ENCODE peak calls at places on chromosomes 1 and 21, in eight cellular contexts. One of them, this sample, is unnamed.
A peak's percentile ranks its signal among the peaks of the same experiment; 100 is the strongest.

GRCh38 chr1:206693592-206693991 is 8.9 kb downstream of the MAPKAPK2 start:
- DNase-seq in IMR-90: peak; percentile 50
- DNase-seq in PC-3: no peak
- DNase-seq in MM.1S: no peak
- DNase-seq in trophoblast cell: no peak
- DNase-seq in GM23248: peak; percentile 93
- DNase-seq in neuronal stem cell: no peak
- DNase-seq in H9: no peak
- DNase-seq in this sample: no peak

GRCh38 chr1:227447531-227447990 is 115.8 kb upstream of the ZNF678 start:
- DNase-seq in IMR-90: no peak
- DNase-seq in PC-3: peak; percentile 59
- DNase-seq in MM.1S: no peak
- DNase-seq in trophoblast cell: peak; percentile 63
- DNase-seq in GM23248: peak; percentile 30
- DNase-seq in neuronal stem cell: no peak
- DNase-seq in H9: peak; percentile 76
- DNase-seq in this sample: no peak

GRCh38 chr1:109786531-109787021 is 22.9 kb upstream of the EPS8L3 start:
- DNase-seq in IMR-90: no peak
- DNase-seq in PC-3: peak; percentile 70
- DNase-seq in MM.1S: no peak
- DNase-seq in trophoblast cell: no peak
- DNase-seq in GM23248: peak; percentile 34
- DNase-seq in neuronal stem cell: no peak
- DNase-seq in H9: no peak
- DNase-seq in this sample: no peak

GRCh38 chr1:110513511-110513910 is 5.5 kb downstream of the KCNA10 start:
- DNase-seq in IMR-90: no peak
- DNase-seq in PC-3: peak; percentile 11
- DNase-seq in MM.1S: no peak
- DNase-seq in trophoblast cell: no peak
- DNase-seq in GM23248: peak; percentile 27
- DNase-seq in neuronal stem cell: no peak
- DNase-seq in H9: peak; percentile 88
- DNase-seq in this sample: no peak

GRCh38 chr1:10628685-10629084 is 153.9 kb downstream of the PEX14 start:
- DNase-seq in IMR-90: peak; percentile 40
- DNase-seq in PC-3: no peak
- DNase-seq in MM.1S: no peak
- DNase-seq in trophoblast cell: no peak
- DNase-seq in GM23248: no peak
- DNase-seq in neuronal stem cell: no peak
- DNase-seq in H9: no peak
- DNase-seq in this sample: no peak

GRCh38 chr1:1616045-1616821 is 933 bp downstream of the MIB2 start:
- DNase-seq in IMR-90: peak; percentile 37
- DNase-seq in PC-3: peak; percentile 60
- DNase-seq in MM.1S: peak; percentile 46
- DNase-seq in trophoblast cell: peak; percentile 43
- DNase-seq in GM23248: peak; percentile 67
- DNase-seq in neuronal stem cell: no peak
- DNase-seq in H9: peak; percentile 27
- DNase-seq in this sample: no peak

GRCh38 chr1:91617242-91617837 is 116.7 kb downstream of the CDC7 start:
- DNase-seq in IMR-90: no peak
- DNase-seq in PC-3: peak; percentile 28
- DNase-seq in MM.1S: no peak
- DNase-seq in trophoblast cell: peak; percentile 76
- DNase-seq in GM23248: no peak
- DNase-seq in neuronal stem cell: no peak
- DNase-seq in H9: peak; percentile 79
- DNase-seq in this sample: no peak

GRCh38 chr1:212981571-212982328 is 31.4 kb downstream of the VASH2 start:
- DNase-seq in IMR-90: peak; percentile 13
- DNase-seq in PC-3: no peak
- DNase-seq in MM.1S: no peak
- DNase-seq in trophoblast cell: no peak
- DNase-seq in GM23248: no peak
- DNase-seq in neuronal stem cell: no peak
- DNase-seq in H9: peak; percentile 41
- DNase-seq in this sample: no peak

GRCh38 chr21:25324666-25325065 is 282.6 kb downstream of the MRPL39 start:
- DNase-seq in IMR-90: no peak
- DNase-seq in PC-3: no peak
- DNase-seq in MM.1S: no peak
- DNase-seq in trophoblast cell: no peak
- DNase-seq in GM23248: no peak
- DNase-seq in neuronal stem cell: no peak
- DNase-seq in H9: no peak
- DNase-seq in this sample: peak; percentile 57

GRCh38 chr21:44511219-44511937 is 28.6 kb downstream of the KRTAP10-1 start:
- DNase-seq in IMR-90: no peak
- DNase-seq in PC-3: no peak
- DNase-seq in MM.1S: no peak
- DNase-seq in trophoblast cell: no peak
- DNase-seq in GM23248: no peak
- DNase-seq in neuronal stem cell: no peak
- DNase-seq in H9: no peak
- DNase-seq in this sample: no peak

GRCh38 chr1:116119876-116120275 is 8.7 kb downstream of the MAB21L3 start:
- DNase-seq in IMR-90: no peak
- DNase-seq in PC-3: no peak
- DNase-seq in MM.1S: no peak
- DNase-seq in trophoblast cell: no peak
- DNase-seq in GM23248: no peak
- DNase-seq in neuronal stem cell: no peak
- DNase-seq in H9: no peak
- DNase-seq in this sample: no peak

GRCh38 chr1:189662190-189662589 is 815.5 kb downstream of the BRINP3 start:
- DNase-seq in IMR-90: peak; percentile 10
- DNase-seq in PC-3: peak; percentile 72
- DNase-seq in MM.1S: no peak
- DNase-seq in trophoblast cell: peak; percentile 10
- DNase-seq in GM23248: no peak
- DNase-seq in neuronal stem cell: no peak
- DNase-seq in H9: no peak
- DNase-seq in this sample: no peak

GRCh38 chr1:233613252-233614172 is at the start of gene KCNK1:
- DNase-seq in IMR-90: peak; percentile 65
- DNase-seq in PC-3: peak; percentile 96
- DNase-seq in MM.1S: no peak
- DNase-seq in trophoblast cell: peak; percentile 80
- DNase-seq in GM23248: peak; percentile 89
- DNase-seq in neuronal stem cell: peak; percentile 54
- DNase-seq in H9: peak; percentile 91
- DNase-seq in this sample: no peak

GRCh38 chr1:33397125-33397506 is 33.8 kb downstream of the PHC2 start:
- DNase-seq in IMR-90: no peak
- DNase-seq in PC-3: no peak
- DNase-seq in MM.1S: no peak
- DNase-seq in trophoblast cell: no peak
- DNase-seq in GM23248: no peak
- DNase-seq in neuronal stem cell: no peak
- DNase-seq in H9: no peak
- DNase-seq in this sample: no peak

GRCh38 chr1:229523052-229523451 is 14.9 kb upstream of the NUP133 start:
- DNase-seq in IMR-90: peak; percentile 3
- DNase-seq in PC-3: no peak
- DNase-seq in MM.1S: no peak
- DNase-seq in trophoblast cell: no peak
- DNase-seq in GM23248: no peak
- DNase-seq in neuronal stem cell: no peak
- DNase-seq in H9: no peak
- DNase-seq in this sample: no peak

GRCh38 chr21:27840273-27840672 is 873.4 kb upstream of the ADAMTS5 start:
- DNase-seq in IMR-90: no peak
- DNase-seq in PC-3: no peak
- DNase-seq in MM.1S: no peak
- DNase-seq in trophoblast cell: no peak
- DNase-seq in GM23248: no peak
- DNase-seq in neuronal stem cell: no peak
- DNase-seq in H9: no peak
- DNase-seq in this sample: no peak

GRCh38 chr1:112762541-112763141 is 47.5 kb upstream of the PPM1J start:
- DNase-seq in IMR-90: peak; percentile 38
- DNase-seq in PC-3: peak; percentile 39
- DNase-seq in MM.1S: no peak
- DNase-seq in trophoblast cell: peak; percentile 74
- DNase-seq in GM23248: peak; percentile 22
- DNase-seq in neuronal stem cell: no peak
- DNase-seq in H9: no peak
- DNase-seq in this sample: no peak

GRCh38 chr1:8590696-8591351 is 226.6 kb downstream of the RERE start:
- DNase-seq in IMR-90: no peak
- DNase-seq in PC-3: no peak
- DNase-seq in MM.1S: peak; percentile 63
- DNase-seq in trophoblast cell: peak; percentile 81
- DNase-seq in GM23248: peak; percentile 32
- DNase-seq in neuronal stem cell: no peak
- DNase-seq in H9: no peak
- DNase-seq in this sample: no peak

GRCh38 chr1:232598837-232599177 is 31.1 kb downstream of the SIPA1L2 start:
- DNase-seq in IMR-90: no peak
- DNase-seq in PC-3: no peak
- DNase-seq in MM.1S: no peak
- DNase-seq in trophoblast cell: no peak
- DNase-seq in GM23248: no peak
- DNase-seq in neuronal stem cell: no peak
- DNase-seq in H9: no peak
- DNase-seq in this sample: no peak
- H3K9ac ChIP-seq in IMR-90: no peak overlapping the region
- H3K9ac ChIP-seq in PC-3: no peak overlapping the region
- H3K9ac ChIP-seq in MM.1S: no peak overlapping the region
- H3K9ac ChIP-seq in trophoblast cell: no peak overlapping the region
- H3K9ac ChIP-seq in GM23248: no peak overlapping the region
- H3K9ac ChIP-seq in neuronal stem cell: no peak overlapping the region
- H3K9ac ChIP-seq in H9: no peak overlapping the region
- H3K9ac ChIP-seq in this sample: no peak overlapping the region

GRCh38 chr1:155177918-155178281 is 4.3 kb downstream of the TRIM46 start:
- DNase-seq in IMR-90: no peak
- DNase-seq in PC-3: no peak
- DNase-seq in MM.1S: no peak
- DNase-seq in trophoblast cell: no peak
- DNase-seq in GM23248: no peak
- DNase-seq in neuronal stem cell: no peak
- DNase-seq in H9: no peak
- DNase-seq in this sample: no peak
- H3K27ac ChIP-seq in IMR-90: no peak overlapping the region
- H3K27ac ChIP-seq in PC-3: no peak overlapping the region
- H3K27ac ChIP-seq in MM.1S: no peak overlapping the region
- H3K27ac ChIP-seq in trophoblast cell: no peak overlapping the region
- H3K27ac ChIP-seq in GM23248: no peak overlapping the region
- H3K27ac ChIP-seq in neuronal stem cell: no peak overlapping the region
- H3K27ac ChIP-seq in H9: no peak overlapping the region
- H3K27ac ChIP-seq in this sample: no peak overlapping the region

GRCh38 chr21:35043549-35043948 is 5.6 kb downstream of the RUNX1 start:
- DNase-seq in IMR-90: no peak
- DNase-seq in PC-3: no peak
- DNase-seq in MM.1S: peak; percentile 76
- DNase-seq in trophoblast cell: no peak
- DNase-seq in GM23248: no peak
- DNase-seq in neuronal stem cell: no peak
- DNase-seq in H9: no peak
- DNase-seq in this sample: no peak
- H3K9ac ChIP-seq in IMR-90: no peak overlapping the region
- H3K9ac ChIP-seq in PC-3: no peak overlapping the region
- H3K9ac ChIP-seq in MM.1S: no peak overlapping the region
- H3K9ac ChIP-seq in trophoblast cell: no peak overlapping the region
- H3K9ac ChIP-seq in GM23248: no peak overlapping the region
- H3K9ac ChIP-seq in neuronal stem cell: no peak overlapping the region
- H3K9ac ChIP-seq in H9: no peak overlapping the region
- H3K9ac ChIP-seq in this sample: no peak overlapping the region

DNA sequence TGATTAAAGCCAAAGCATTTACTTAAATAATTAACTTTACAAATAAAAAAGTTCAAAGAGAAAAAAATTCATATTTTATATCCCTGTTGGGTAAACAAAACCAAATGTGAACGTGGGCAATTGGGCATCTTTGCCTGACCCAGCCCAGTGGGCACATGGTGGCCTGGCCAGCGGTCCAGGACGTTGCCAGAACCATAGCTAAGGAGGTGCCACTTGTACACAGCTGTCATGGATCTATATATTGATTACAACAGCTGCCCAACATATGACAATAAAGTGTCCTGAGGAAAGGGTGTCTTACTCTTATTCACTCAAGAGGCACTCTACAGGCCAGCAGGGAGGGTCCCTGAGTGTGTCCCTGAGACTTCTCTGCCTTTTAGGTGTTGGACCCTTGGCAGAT is 78.5 kb downstream of the BCAR3 start:
- DNase-seq in IMR-90: no peak
- DNase-seq in PC-3: no peak
- DNase-seq in MM.1S: no peak
- DNase-seq in trophoblast cell: no peak
- DNase-seq in GM23248: no peak
- DNase-seq in neuronal stem cell: no peak
- DNase-seq in H9: no peak
- DNase-seq in this sample: no peak
- H3K27ac ChIP-seq in IMR-90: no peak overlapping the region
- H3K27ac ChIP-seq in PC-3: no peak overlapping the region
- H3K27ac ChIP-seq in MM.1S: no peak overlapping the region
- H3K27ac ChIP-seq in trophoblast cell: peak overlapping the region; percentile 54
- H3K27ac ChIP-seq in GM23248: peak overlapping the region; percentile 84
- H3K27ac ChIP-seq in neuronal stem cell: no peak overlapping the region
- H3K27ac ChIP-seq in H9: no peak overlapping the region
- H3K27ac ChIP-seq in this sample: no peak overlapping the region